ENCODE peak calls at places on chromosomes 12 and 14, in ten cellular contexts. X is fibroblast of lung, M is trophoblast cell, N is PC-9, B is IMR-90, D is mesenchymal stem cell, H is neural progenitor cell, I is GM23338, E is mammary epithelial cell, V is SK-N-SH. P is an unnamed sample.

GRCh38 chr14:36441283-36441682 is 78.7 kb downstream of the NKX2-1 start:
- DNase-seq in H (peak; percentile 64), M (no peak), D (no peak), X (no peak), I (peak; percentile 44), N (no peak), E (no peak), B (no peak), V (no peak), P (no peak)

GRCh38 chr12:5768171-5768879 is 176.7 kb downstream of the ANO2 start:
- DNase-seq in E (no peak), N (no peak), I (no peak), V (no peak), B (no peak), X (no peak), H (no peak), D (no peak), M (no peak), P (no peak)

GRCh38 chr14:53531151-53531550 is 378.0 kb upstream of the DDHD1 start:
- DNase-seq in X (no peak), H (no peak), D (no peak), I (no peak), M (no peak), B (no peak), E (no peak), N (no peak), V (no peak), P (no peak)

GRCh38 chr14:103593577-103593976 is 30.8 kb downstream of the COA8 start:
- DNase-seq in X (no peak), D (no peak), M (no peak), V (no peak), I (no peak), N (no peak), H (no peak), E (no peak), B (no peak), P (peak; percentile 73)

GRCh38 chr12:118307069-118307954 is 65.4 kb downstream of the TAOK3 start:
- DNase-seq in N (peak; percentile 90), H (no peak), B (peak; percentile 95), E (peak; percentile 84), D (peak; percentile 91), V (no peak), M (peak; percentile 84), I (no peak), X (peak; percentile 97), P (no peak)

GRCh38 chr12:22477166-22477893 is 67.0 kb downstream of the C2CD5 start:
- DNase-seq in V (no peak), M (peak; percentile 65), B (peak; percentile 85), X (peak; percentile 90), D (peak; percentile 37), N (no peak), E (peak; percentile 52), I (no peak), H (no peak), P (no peak)

GRCh38 chr12:69330475-69331473 is 17.4 kb upstream of the LYZ start:
- DNase-seq in V (peak; percentile 26), D (peak; percentile 24), I (peak; percentile 87), E (no peak), H (peak; percentile 46), M (peak; percentile 20), B (peak; percentile 1), X (no peak), N (no peak), P (peak; percentile 77)

GRCh38 chr14:21072102-21072501 is 2.0 kb downstream of the ARHGEF40 start:
- DNase-seq in N (no peak), V (peak; percentile 35), X (peak; percentile 78), E (no peak), I (peak; percentile 30), M (peak; percentile 4), D (peak; percentile 81), B (peak; percentile 81), H (no peak), P (no peak)

GRCh38 chr14:67400434-67400833 is 11.5 kb downstream of the PLEK2 start:
- DNase-seq in N (no peak), V (no peak), E (no peak), X (no peak), M (no peak), D (no peak), B (no peak), I (no peak), H (no peak), P (no peak)

GRCh38 chr12:80937391-80938238 is at the start of gene LIN7A:
- DNase-seq in M (peak; percentile 15), V (peak; percentile 33), N (no peak), B (peak; percentile 31), H (peak; percentile 73), D (peak; percentile 57), I (peak; percentile 68), E (peak; percentile 7), X (peak; percentile 46), P (no peak)

GRCh38 chr14:63596998-63597658 is 44.5 kb downstream of the WDR89 start:
- DNase-seq in I (no peak), B (no peak), X (no peak), M (no peak), V (no peak), D (no peak), E (no peak), H (no peak), N (no peak), P (no peak)

GRCh38 chr12:89636054-89636775 is 72.4 kb downstream of the ATP2B1 start:
- DNase-seq in H (no peak), D (peak; percentile 73), B (peak; percentile 79), N (no peak), M (no peak), I (no peak), E (peak; percentile 64), X (peak; percentile 68), V (no peak), P (no peak)

GRCh38 chr14:34051966-34052657 is 101.2 kb upstream of the EGLN3 start:
- DNase-seq in H (no peak), V (no peak), N (peak; percentile 70), B (no peak), D (peak; percentile 75), X (peak; percentile 92), E (peak; percentile 95), M (peak; percentile 94), I (no peak), P (no peak)

GRCh38 chr14:98189944-98190343 is 1082.1 kb downstream of the BCL11B start:
- DNase-seq in D (no peak), H (no peak), V (no peak), N (no peak), X (no peak), M (no peak), I (no peak), E (no peak), B (no peak), P (no peak)

DNA sequence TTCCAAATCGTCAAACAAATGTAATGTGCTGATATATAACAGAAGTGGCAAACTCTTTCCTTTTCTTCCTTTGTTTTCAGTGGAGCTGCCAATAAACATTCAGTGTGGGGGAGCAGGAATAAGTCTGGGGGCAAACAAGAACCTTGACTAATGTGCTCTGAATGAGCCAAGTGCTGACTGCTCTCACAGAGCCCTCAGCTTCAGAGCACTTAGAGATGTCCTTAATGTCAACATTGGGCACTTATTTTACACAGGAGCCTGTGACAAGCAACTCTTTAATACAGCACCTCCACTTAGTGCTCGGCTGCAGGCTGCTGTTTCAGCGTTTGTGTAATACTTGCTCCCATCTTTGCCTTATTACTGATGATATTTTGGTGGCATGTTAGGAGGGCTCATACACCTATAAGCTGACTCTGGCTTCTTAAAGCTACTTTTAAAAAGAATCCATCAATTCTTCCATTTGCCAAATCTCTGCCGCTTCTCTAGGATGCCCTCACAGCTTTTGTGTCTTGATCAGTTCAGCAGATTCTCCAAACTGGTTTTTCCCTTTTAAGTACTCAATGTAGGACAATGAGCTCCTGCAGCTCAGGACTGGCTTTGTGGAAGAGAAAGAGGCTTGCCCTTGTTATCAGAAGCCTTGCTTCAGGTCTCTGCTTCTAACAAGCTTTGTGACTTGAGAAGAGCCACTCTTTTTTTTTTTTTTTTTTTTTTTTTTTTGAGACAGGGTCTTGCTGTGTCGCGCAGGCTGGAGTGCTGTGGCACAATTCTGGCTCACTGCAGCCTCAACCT is 206.6 kb downstream of the MON2 start:
- DNase-seq in E (no peak), B (no peak), N (no peak), X (no peak), H (peak; percentile 84), V (no peak), M (no peak), I (peak; percentile 36), D (no peak), P (no peak)
- H3K27ac ChIP-seq in E (no peak overlapping the region), B (no peak overlapping the region), N (no peak overlapping the region), X (no peak overlapping the region), H (peak overlapping the region; percentile 90), V (no peak overlapping the region), M (no peak overlapping the region), I (no peak overlapping the region), D (no peak overlapping the region), P (no peak overlapping the region)

DNA sequence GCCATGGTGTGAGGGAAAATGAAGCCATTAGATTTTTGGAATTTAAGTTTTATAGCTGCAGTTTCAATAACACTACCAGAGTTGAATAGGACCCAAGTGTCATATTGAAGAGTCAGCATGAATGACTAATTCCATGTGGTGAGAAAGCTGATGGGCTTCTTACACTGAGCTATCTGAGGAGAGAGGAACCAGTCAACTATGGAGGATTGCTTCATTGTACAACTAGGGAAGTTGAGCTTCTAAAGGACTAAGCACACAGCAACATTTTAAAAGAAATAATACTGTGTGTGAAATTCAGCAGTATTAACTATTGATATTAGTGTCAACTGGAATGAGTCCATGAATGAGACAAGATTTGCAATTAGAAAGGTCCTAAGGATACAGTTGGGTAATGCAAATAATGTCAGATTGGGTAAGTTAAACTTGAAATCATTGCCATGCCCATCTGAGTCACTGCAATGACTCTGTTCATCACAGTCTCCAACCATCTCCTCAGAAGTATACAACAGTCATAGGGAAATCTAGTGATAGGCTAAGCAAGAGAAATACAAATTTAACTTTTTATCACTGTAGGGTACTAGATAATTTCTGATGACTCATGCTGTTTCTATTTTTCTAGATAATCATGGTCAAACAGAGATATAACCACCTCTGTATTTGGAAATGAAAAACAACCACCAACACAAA is 394.2 kb downstream of the FSCB start:
- DNase-seq in H (no peak), D (peak; percentile 32), E (peak; percentile 48), M (no peak), B (no peak), X (no peak), N (no peak), V (no peak), I (no peak), P (no peak)
- H3K4me2 ChIP-seq in H (no peak overlapping the region), D (no peak overlapping the region), E (no peak overlapping the region), M (no peak overlapping the region), B (no peak overlapping the region), X (no peak overlapping the region), N (no peak overlapping the region), V (no peak overlapping the region), I (no peak overlapping the region), P (no peak overlapping the region)

GRCh38 chr12:103933237-103933636 is 3.0 kb downstream of the HSP90B1 start:
- DNase-seq in D (peak; percentile 22), N (no peak), H (peak; percentile 63), V (no peak), I (peak; percentile 23), M (no peak), B (no peak), X (no peak), E (no peak), P (no peak)
- H3K36me3 ChIP-seq in D (peaks cover 59% of the 10 kb centered on the region), N (peaks cover 71% of the 10 kb centered on the region), H (peaks cover 18% of the 10 kb centered on the region), V (peaks cover 66% of the 10 kb centered on the region), I (peaks cover 59% of the 10 kb centered on the region), M (peaks cover 17% of the 10 kb centered on the region), B (peaks cover 25% of the 10 kb centered on the region), X (peaks cover 16% of the 10 kb centered on the region), E (peaks cover 45% of the 10 kb centered on the region), P (peaks cover 71% of the 10 kb centered on the region)

DNA sequence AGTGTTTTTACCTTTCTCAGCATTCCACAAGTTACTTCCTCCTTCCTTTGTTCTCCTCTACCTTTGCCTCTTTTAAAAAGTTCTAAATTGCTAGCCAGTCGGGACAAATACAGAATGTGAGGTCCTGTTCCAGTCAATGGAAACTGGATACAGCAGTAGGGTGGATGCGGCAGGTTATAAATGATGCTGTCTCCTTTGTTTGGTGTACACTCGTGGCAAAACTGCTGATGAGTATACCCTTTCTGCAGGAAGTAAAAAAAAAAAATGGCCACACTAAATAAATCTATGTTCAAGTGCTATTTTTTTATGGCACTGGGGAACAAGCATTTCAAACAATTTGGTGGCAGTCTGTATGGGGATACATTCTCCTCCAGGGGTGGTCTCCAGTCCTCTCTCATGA is 27.5 kb downstream of the KLRK1 start:
- DNase-seq in X (no peak), I (no peak), E (peak; percentile 19), M (no peak), D (no peak), V (no peak), N (no peak), B (no peak), H (no peak), P (no peak)
- H3K27ac ChIP-seq in X (no peak overlapping the region), I (peak overlapping the region; percentile 75), E (peak overlapping the region; percentile 90), M (peak overlapping the region; percentile 48), D (peak overlapping the region; percentile 97), V (no peak overlapping the region), N (no peak overlapping the region), B (no peak overlapping the region), H (no peak overlapping the region), P (peak overlapping the region; percentile 84)

P was measured in OCI-LY7.